ENCODE peak calls at places on chromosomes 12 and 14, in nine cellular contexts. Q is uterus, B is stomach, Y is ovary, V is gastrocnemius medialis, J is heart left ventricle, N is thyroid gland, A is transverse colon, F is IMR-90. M is an unnamed sample. For H3K4me1, the result is how much of the 10 kb centered on the place peaks cover.

GRCh38 chr14:24440606-24441399 is 1.8 kb downstream of the SDR39U1 start:
- DNase-seq in Q (no peak), B (no peak), Y (no peak), V (no peak), J (no peak), N (no peak), A (no peak), F (no peak), M (no peak)

GRCh38 chr12:70842136-70842535 is 78.4 kb downstream of the PTPRR start:
- DNase-seq in Q (no peak), B (no peak), Y (no peak), V (no peak), J (no peak), N (no peak), A (no peak), F (no peak), M (no peak)

GRCh38 chr14:63051301-63051700 is 6.0 kb upstream of the KCNH5 start:
- DNase-seq in Q (no peak), B (no peak), Y (no peak), V (no peak), J (no peak), N (no peak), A (no peak), F (no peak), M (no peak)

GRCh38 chr12:127162902-127163301 is 1104.1 kb upstream of the TMEM132C start:
- DNase-seq in Q (no peak), B (no peak), Y (no peak), V (no peak), J (no peak), N (no peak), A (no peak), F (peak), M (no peak)

GRCh38 chr12:110638792-110639191 is 24.9 kb downstream of the TCTN1 start:
- DNase-seq in Q (no peak), B (no peak), Y (no peak), V (no peak), J (no peak), N (no peak), A (no peak), F (peak), M (no peak)

GRCh38 chr12:6724409-6724797 is 557 bp downstream of the COPS7A start:
- DNase-seq in Q (no peak), B (peak), Y (no peak), V (no peak), J (no peak), N (peak), A (peak), F (peak), M (no peak)

GRCh38 chr14:31843361-31844091 is 233.6 kb upstream of the ARHGAP5 start:
- DNase-seq in Q (no peak), B (no peak), Y (no peak), V (no peak), J (no peak), N (no peak), A (peak), F (peak), M (no peak)

GRCh38 chr12:1768585-1768984 is 51.8 kb upstream of the LRTM2 start:
- DNase-seq in Q (no peak), B (no peak), Y (no peak), V (no peak), J (no peak), N (no peak), A (no peak), F (no peak), M (no peak)

GRCh38 chr12:5870183-5870582 is 74.9 kb downstream of the ANO2 start:
- DNase-seq in Q (no peak), B (no peak), Y (no peak), V (no peak), J (no peak), N (no peak), A (no peak), F (no peak), M (no peak)

GRCh38 chr14:100529561-100530031 is 57.6 kb downstream of the BEGAIN start:
- DNase-seq in Q (no peak), B (peak), Y (no peak), V (peak), J (no peak), N (no peak), A (no peak), F (no peak), M (peak)

GRCh38 chr12:132071001-132071810 is 72.9 kb downstream of the DDX51 start:
- DNase-seq in Q (no peak), B (no peak), Y (no peak), V (no peak), J (no peak), N (no peak), A (no peak), F (no peak), M (no peak)

GRCh38 chr12:29110506-29111442 is 38.3 kb upstream of the FAR2 start:
- DNase-seq in Q (no peak), B (no peak), Y (no peak), V (no peak), J (no peak), N (no peak), A (no peak), F (no peak), M (no peak)

GRCh38 chr14:32601908-32602307 is 272.8 kb downstream of the AKAP6 start:
- DNase-seq in Q (no peak), B (no peak), Y (no peak), V (no peak), J (no peak), N (no peak), A (no peak), F (no peak), M (no peak)

GRCh38 chr12:120534703-120535655 is 823 bp downstream of the RNF10 start:
- DNase-seq in Q (peak), B (peak), Y (no peak), V (peak), J (peak), N (peak), A (peak), F (peak), M (peak)

GRCh38 chr14:74243051-74243450 is 3.8 kb downstream of the VSX2 start:
- DNase-seq in Q (no peak), B (no peak), Y (no peak), V (no peak), J (no peak), N (no peak), A (no peak), F (no peak), M (no peak)

GRCh38 chr12:72323881-72324280 is 51.7 kb downstream of the TRHDE start:
- DNase-seq in Q (no peak), B (no peak), Y (no peak), V (no peak), J (no peak), N (no peak), A (no peak), F (peak), M (no peak)

GRCh38 chr14:73240816-73241480 is 3.6 kb downstream of the PAPLN start:
- DNase-seq in Q (no peak), B (no peak), Y (peak), V (no peak), J (no peak), N (no peak), A (no peak), F (no peak), M (no peak)

GRCh38 chr12:10497602-10498001 is 8.1 kb upstream of the EIF2S3B start:
- DNase-seq in Q (no peak), B (no peak), Y (no peak), V (no peak), J (no peak), N (no peak), A (no peak), F (no peak), M (peak)

GRCh38 chr12:130953783-130954543 is at the start of gene ADGRD1:
- DNase-seq in Q (peak), B (peak), Y (peak), V (peak), J (peak), N (peak), A (peak), F (peak), M (peak)

GRCh38 chr12:8554451-8555195 is 13.9 kb upstream of the CLEC4E start:
- DNase-seq in Q (no peak), B (no peak), Y (no peak), V (no peak), J (no peak), N (no peak), A (no peak), F (peak), M (no peak)

GRCh38 chr12:50390284-50390683 is 6.1 kb downstream of the FAM186A start:
- DNase-seq in Q (no peak), B (no peak), Y (no peak), V (no peak), J (no peak), N (no peak), A (no peak), F (peak), M (no peak)

GRCh38 chr12:122874081-122874480 is 21.8 kb downstream of the VPS37B start:
- DNase-seq in Q (no peak), B (peak), Y (no peak), V (no peak), J (no peak), N (peak), A (no peak), F (no peak), M (no peak)

GRCh38 chr14:68562911-68563255 is 230.0 kb downstream of the ZFP36L1 start:
- DNase-seq in Q (no peak), B (peak), Y (no peak), V (no peak), J (no peak), N (peak), A (no peak), F (no peak), M (no peak)

GRCh38 chr14:96748371-96748770 is 48.8 kb upstream of the VRK1 start:
- DNase-seq in Q (no peak), B (no peak), Y (no peak), V (no peak), J (no peak), N (no peak), A (peak), F (no peak), M (peak)

GRCh38 chr14:24710403-24711063 is 76.5 kb upstream of the GZMB start:
- DNase-seq in Q (peak), B (peak), Y (peak), V (peak), J (peak), N (peak), A (peak), F (peak), M (peak)

GRCh38 chr14:101175731-101176534 is 272.4 kb upstream of the RTL1 start:
- DNase-seq in Q (peak), B (no peak), Y (peak), V (no peak), J (no peak), N (no peak), A (no peak), F (no peak), M (no peak)

GRCh38 chr14:100765991-100766390 is 39.3 kb downstream of the DLK1 start:
- DNase-seq in Q (no peak), B (no peak), Y (no peak), V (no peak), J (peak), N (no peak), A (no peak), F (no peak), M (peak)

GRCh38 chr14:91732439-91732838 is 553 bp upstream of the CATSPERB start:
- DNase-seq in Q (no peak), B (no peak), Y (no peak), V (no peak), J (no peak), N (no peak), A (no peak), F (no peak), M (no peak)

GRCh38 chr12:91777268-91777997 is 368.2 kb downstream of the BTG1 start:
- DNase-seq in Q (no peak), B (no peak), Y (no peak), V (no peak), J (no peak), N (no peak), A (no peak), F (peak), M (no peak)

GRCh38 chr12:22032732-22033131 is 13.3 kb upstream of the CMAS start:
- DNase-seq in Q (no peak), B (no peak), Y (no peak), V (no peak), J (no peak), N (no peak), A (no peak), F (no peak), M (no peak)

GRCh38 chr14:96268426-96269358 is 12.7 kb downstream of the BDKRB1 start:
- DNase-seq in Q (peak), B (no peak), Y (peak), V (peak), J (peak), N (no peak), A (peak), F (peak), M (peak)

GRCh38 chr14:65600742-65601141 is 188.2 kb downstream of the FUT8 start:
- DNase-seq in Q (no peak), B (no peak), Y (no peak), V (no peak), J (no peak), N (no peak), A (no peak), F (no peak), M (no peak)

GRCh38 chr12:46049665-46050064 is 59.3 kb upstream of the SCAF11 start:
- DNase-seq in Q (no peak), B (no peak), Y (no peak), V (no peak), J (no peak), N (no peak), A (no peak), F (no peak), M (no peak)

GRCh38 chr14:92513966-92514843 is 624 bp downstream of the RIN3 start:
- DNase-seq in Q (no peak), B (no peak), Y (peak), V (no peak), J (no peak), N (no peak), A (peak), F (peak), M (peak)

GRCh38 chr12:103771466-103771865 is 69.6 kb downstream of the NT5DC3 start:
- DNase-seq in Q (peak), B (peak), Y (peak), V (peak), J (no peak), N (peak), A (peak), F (peak), M (peak)

GRCh38 chr14:76373456-76373855 is 2.5 kb upstream of the ESRRB start:
- DNase-seq in Q (no peak), B (no peak), Y (no peak), V (no peak), J (no peak), N (no peak), A (no peak), F (no peak), M (no peak)

DNA sequence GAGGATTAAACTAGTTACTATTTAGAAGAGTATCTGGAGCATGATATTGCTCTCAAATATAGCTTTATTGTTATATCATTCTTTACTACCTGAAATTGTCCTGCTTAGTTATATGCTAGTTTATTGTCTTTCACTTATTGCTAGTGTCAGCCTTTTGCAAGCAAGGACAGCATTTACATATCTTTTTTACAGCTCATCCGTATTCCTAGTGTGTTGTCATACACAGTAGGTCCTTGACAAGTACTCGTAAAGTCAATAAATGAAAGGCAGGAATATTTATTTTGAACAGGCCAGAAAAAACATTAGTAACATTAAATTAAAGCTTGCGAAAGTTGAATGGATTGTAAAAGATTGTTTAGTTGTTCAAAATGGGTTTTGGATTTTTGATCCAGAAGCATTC is 35.0 kb downstream of the CRADD start:
- DNase-seq in Q (no peak), B (no peak), Y (no peak), V (no peak), J (no peak), N (no peak), A (no peak), F (no peak), M (no peak)
- H3K4me1 ChIP-seq in Q (under half), B (under half), Y (under half), V (under half), J (under half), N (under half), A (under half), F (under half), M (under half)

GRCh38 chr12:25084816-25085215 is 110.1 kb downstream of the DNAI7 start:
- DNase-seq in Q (no peak), B (no peak), Y (no peak), V (no peak), J (no peak), N (no peak), A (no peak), F (no peak), M (peak)

GRCh38 chr12:25089738-25090137 is 105.2 kb downstream of the DNAI7 start:
- DNase-seq in Q (no peak), B (peak), Y (no peak), V (no peak), J (no peak), N (peak), A (no peak), F (no peak), M (no peak)

GRCh38 chr12:25082628-25083027 is 112.3 kb downstream of the DNAI7 start:
- DNase-seq in Q (no peak), B (no peak), Y (no peak), V (no peak), J (no peak), N (no peak), A (no peak), F (no peak), M (no peak)

GRCh38 chr12:25083211-25083610 is 111.7 kb downstream of the DNAI7 start:
- DNase-seq in Q (no peak), B (no peak), Y (no peak), V (no peak), J (no peak), N (no peak), A (no peak), F (no peak), M (no peak)

DNA sequence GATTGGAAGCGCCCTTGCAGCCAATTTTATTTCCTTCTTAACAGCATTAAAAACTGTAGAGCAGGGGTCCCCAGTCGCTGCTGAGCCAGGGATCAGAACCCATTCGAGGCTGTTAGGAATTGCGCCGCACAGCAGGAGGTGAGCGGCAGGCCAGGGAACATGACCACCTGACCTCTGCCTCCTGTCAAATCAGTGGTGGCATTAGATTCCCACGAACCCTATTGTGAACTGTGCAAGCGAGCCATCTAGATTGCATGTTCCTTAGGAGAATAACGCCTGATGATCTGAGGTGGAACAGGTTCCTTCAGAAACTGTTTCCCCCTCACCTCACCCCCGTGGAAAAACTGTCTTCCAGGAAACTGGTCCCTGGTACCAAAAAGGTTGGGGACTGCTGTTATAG is 107.4 kb downstream of the DNAI7 start:
- DNase-seq in Q (no peak), B (no peak), Y (no peak), V (no peak), J (no peak), N (no peak), A (no peak), F (no peak), M (no peak)
- TF ChIP-seq POLR2A in Q (no peak), B (no peak), Y (no peak), V (no peak), J (no peak), N (no peak), A (no peak), F (no peak), M (no peak)

GRCh38 chr12:89450922-89451321 is 73.7 kb downstream of the GALNT4 start:
- DNase-seq in Q (no peak), B (no peak), Y (no peak), V (no peak), J (no peak), N (no peak), A (no peak), F (peak), M (no peak)
- H3K4me1 ChIP-seq in Q (under half), B (under half), Y (under half), V (under half), J (under half), N (under half), A (under half), F (under half), M (under half)

DNA sequence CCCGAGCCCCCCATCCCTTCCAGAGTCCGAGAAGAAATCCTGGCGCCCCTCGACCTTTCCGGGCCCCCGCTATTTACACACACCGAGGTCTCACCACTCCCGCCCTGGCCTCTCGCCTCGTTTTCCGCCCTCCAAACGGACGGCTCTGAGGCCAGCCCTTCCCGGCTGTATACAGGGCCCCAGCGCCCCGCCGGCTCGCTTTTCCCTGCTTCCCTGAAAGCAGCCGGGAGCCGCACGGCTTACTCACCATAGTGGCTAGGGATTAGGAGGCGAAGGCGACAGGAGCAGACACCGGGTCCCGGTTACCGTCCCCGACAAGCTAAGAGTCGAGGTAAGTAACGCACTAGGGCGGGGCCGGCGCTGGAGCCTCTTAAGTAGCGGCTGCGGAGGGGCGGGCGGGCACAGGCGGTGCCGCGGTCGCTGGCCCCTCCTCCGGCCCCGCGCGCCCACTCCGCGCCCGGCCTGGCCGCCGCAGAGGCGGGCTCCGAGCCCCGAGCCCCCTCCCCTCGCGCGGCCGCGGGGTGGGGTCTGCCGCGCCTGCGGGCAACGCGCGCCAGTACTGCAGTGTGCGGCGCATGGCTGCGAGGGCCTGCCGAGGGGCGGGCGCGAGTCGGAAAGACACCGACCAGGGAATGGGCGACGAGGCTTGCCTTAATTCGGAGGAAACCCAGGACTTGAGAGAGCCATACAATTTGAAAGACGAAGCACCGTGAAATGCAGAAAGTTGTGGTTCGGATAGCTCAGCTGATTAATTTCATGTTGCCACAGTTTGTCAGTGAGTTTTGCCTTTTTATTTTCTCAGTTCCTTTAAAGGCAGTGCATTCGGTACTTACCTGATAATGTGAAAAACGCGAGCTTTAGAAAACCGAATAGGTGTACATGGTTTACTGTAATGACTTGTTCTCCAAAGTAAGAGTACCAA is at the start of gene TUBA1B:
- DNase-seq in Q (peak), B (peak), Y (peak), V (peak), J (peak), N (peak), A (peak), F (peak), M (peak)
- TF ChIP-seq POLR2A in Q (peak), B (peak), Y (peak), V (peak), J (peak), N (peak), A (peak), F (peak), M (peak)

GRCh38 chr14:104157303-104157928 is 19.0 kb downstream of the KIF26A start:
- DNase-seq in Q (no peak), B (no peak), Y (no peak), V (no peak), J (no peak), N (no peak), A (no peak), F (no peak), M (no peak)
- H3K4me1 ChIP-seq in Q (under half), B (under half), Y (under half), V (under half), J (under half), N (under half), A (under half), F (under half), M (under half)

DNA sequence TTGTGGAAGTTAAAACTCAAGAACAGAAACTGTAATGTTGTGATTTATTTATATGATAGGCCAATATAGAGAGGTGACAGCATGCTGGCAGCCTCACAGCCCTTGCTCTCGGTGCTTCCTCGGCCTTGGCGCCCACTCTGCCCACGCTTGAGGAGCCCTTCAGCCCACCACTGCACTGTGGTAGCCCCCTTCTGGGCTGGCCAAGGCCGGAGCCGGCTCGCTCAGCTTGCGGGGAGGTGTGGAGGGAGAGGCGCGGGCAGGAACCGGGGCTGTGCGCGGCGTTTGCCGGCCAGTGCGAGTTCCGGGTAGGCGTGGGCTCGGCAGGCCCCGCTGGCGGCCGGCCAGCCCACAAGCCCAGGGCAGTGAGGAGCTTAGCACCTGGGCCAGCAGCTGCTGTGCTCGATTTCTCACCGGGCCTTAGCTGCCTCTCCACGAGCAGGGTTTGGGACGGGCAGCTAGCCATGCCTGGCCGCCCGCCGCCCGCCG is 65.8 kb upstream of the SLC8A3 start:
- DNase-seq in Q (no peak), B (peak), Y (peak), V (peak), J (peak), N (peak), A (peak), F (peak), M (peak)
- TF ChIP-seq POLR2A in Q (no peak), B (no peak), Y (no peak), V (no peak), J (no peak), N (no peak), A (no peak), F (no peak), M (no peak)

M was measured in upper lobe of left lung.